ENCODE peak calls at places on chromosomes 4 and X, in five cellular contexts. Q, J, C, N and I are unnamed samples.

GRCh38 chrX:1564750-1565683 is 26.4 kb upstream of the AKAP17A start:
- DNase-seq in C (no peak), Q (no peak), J (peak; percentile 18), N (no peak), I (no peak)

GRCh38 chr4:140260227-140260626 is 106.2 kb upstream of the MAML3 start:
- DNase-seq in N (peak; percentile 79), C (peak; percentile 35), Q (no peak), J (no peak), I (peak; percentile 82)

GRCh38 chr4:123671633-123672404 is 275.2 kb downstream of the SPRY1 start:
- DNase-seq in N (no peak), J (no peak), C (no peak), Q (no peak), I (no peak)

GRCh38 chrX:107683124-107683895 is 55.0 kb downstream of the PRPS1 start:
- DNase-seq in N (no peak), C (no peak), Q (no peak), J (peak; percentile 84), I (no peak)

GRCh38 chr4:25172964-25173917 is 13.0 kb upstream of the SEPSECS start:
- DNase-seq in Q (no peak), C (peak; percentile 99), N (peak; percentile 99), J (no peak), I (peak; percentile 100)

GRCh38 chr4:1290165-1290977 is 680 bp downstream of the MAEA start:
- DNase-seq in Q (no peak), C (no peak), N (peak; percentile 11), J (peak; percentile 88), I (peak; percentile 17)

GRCh38 chr4:93646225-93646930 is 182.2 kb upstream of the ATOH1 start:
- DNase-seq in J (no peak), C (no peak), Q (no peak), N (no peak), I (no peak)

GRCh38 chr4:2400841-2401609 is 17.4 kb downstream of the ZFYVE28 start:
- DNase-seq in C (no peak), J (no peak), Q (no peak), N (no peak), I (no peak)

GRCh38 chrX:93419642-93420041 is 253.7 kb downstream of the NAP1L3 start:
- DNase-seq in Q (no peak), J (no peak), N (no peak), C (no peak), I (no peak)

GRCh38 chr4:2272828-2273120 is 10.9 kb upstream of the MXD4 start:
- DNase-seq in N (no peak), J (no peak), C (no peak), Q (no peak), I (no peak)

GRCh38 chr4:28015996-28016395 is 1155.4 kb downstream of the STIM2 start:
- DNase-seq in Q (no peak), C (no peak), N (no peak), J (no peak), I (no peak)

GRCh38 chrX:71619193-71619592 is 882 bp upstream of the CXCR3 start:
- DNase-seq in N (no peak), J (no peak), Q (peak; percentile 29), C (no peak), I (no peak)

GRCh38 chrX:39201305-39201990 is 400.2 kb downstream of the MID1IP1 start:
- DNase-seq in N (no peak), Q (no peak), J (no peak), C (no peak), I (no peak)

GRCh38 chr4:1209821-1210220 is 37.4 kb upstream of the SPON2 start:
- DNase-seq in Q (no peak), C (peak; percentile 41), N (peak; percentile 64), J (peak; percentile 93), I (no peak)

GRCh38 chr4:38842998-38843397 is 13.6 kb downstream of the TLR6 start:
- DNase-seq in J (no peak), C (no peak), Q (no peak), N (no peak), I (no peak)

GRCh38 chrX:31658360-31658759 is 586.5 kb upstream of the FTHL17 start:
- DNase-seq in J (no peak), N (peak; percentile 33), Q (no peak), C (no peak), I (peak; percentile 11)

GRCh38 chr4:26321326-26322276 is 787 bp downstream of the RBPJ start:
- DNase-seq in Q (peak; percentile 39), N (peak; percentile 27), C (no peak), J (peak; percentile 88), I (no peak)

GRCh38 chrX:110509778-110510510 is 151.3 kb downstream of the RTL9 start:
- DNase-seq in Q (no peak), N (peak; percentile 45), C (no peak), J (no peak), I (peak; percentile 1)

GRCh38 chr4:14301993-14302392 is 674.5 kb upstream of the BOD1L1 start:
- DNase-seq in J (no peak), Q (no peak), C (no peak), N (no peak), I (no peak)

GRCh38 chrX:71938371-71938770 is 27.7 kb downstream of the NHSL2 start:
- DNase-seq in Q (no peak), N (no peak), J (no peak), C (no peak), I (no peak)

GRCh38 chr4:101707596-101707995 is 82.9 kb upstream of the BANK1 start:
- DNase-seq in N (no peak), Q (no peak), C (no peak), J (no peak), I (no peak)